ENCODE peak calls at places on chromosomes 6 and 20, in ten cellular contexts. A is hypothalamus, K is anterior cingulate cortex, H is left cardiac atrium, P is posterior cingulate gyrus, L is fibroblast of lung, U is HFFc6, C is T-helper 1 cell, E is hepatic stellate cell, R is brain pericyte. G is an unnamed sample.

GRCh38 chr6:2823104-2823850 is 18.4 kb downstream of the SERPINB1 start:
- DNase-seq in A (no peak), K (no peak), H (no peak), P (no peak), L (peak), U (no peak), C (no peak), E (no peak), R (no peak), G (no peak)

GRCh38 chr6:3455490-3456394 is 1.1 kb downstream of the SLC22A23 start:
- DNase-seq in A (no peak), K (peak), H (peak), P (peak), L (no peak), U (no peak), C (peak), E (peak), R (no peak), G (no peak)

GRCh38 chr6:143027058-143027457 is 33.6 kb upstream of the AIG1 start:
- DNase-seq in A (no peak), K (peak), H (peak), P (no peak), L (peak), U (peak), C (peak), E (no peak), R (no peak), G (no peak)

GRCh38 chr20:5774438-5774837 is 24.2 kb downstream of the SHLD1 start:
- DNase-seq in A (no peak), K (no peak), H (no peak), P (no peak), L (no peak), U (no peak), C (no peak), E (no peak), R (no peak), G (no peak)

GRCh38 chr6:47671777-47672176 is 26.6 kb upstream of the ADGRF4 start:
- DNase-seq in A (no peak), K (no peak), H (no peak), P (no peak), L (no peak), U (no peak), C (no peak), E (no peak), R (no peak), G (no peak)

GRCh38 chr6:32192608-32193039 is at the start of gene GPSM3:
- DNase-seq in A (no peak), K (no peak), H (peak), P (no peak), L (peak), U (no peak), C (peak), E (no peak), R (no peak), G (no peak)

GRCh38 chr6:111603648-111604047 is 2.0 kb downstream of the TRAF3IP2 start:
- DNase-seq in A (no peak), K (no peak), H (no peak), P (no peak), L (no peak), U (peak), C (no peak), E (no peak), R (no peak), G (no peak)

GRCh38 chr20:51757226-51757625 is 11.0 kb downstream of the ATP9A start:
- DNase-seq in A (no peak), K (no peak), H (no peak), P (no peak), L (no peak), U (no peak), C (no peak), E (no peak), R (no peak), G (no peak)

GRCh38 chr6:67952948-67953347 is 682.1 kb upstream of the ADGRB3 start:
- DNase-seq in A (no peak), K (no peak), H (no peak), P (no peak), L (no peak), U (no peak), C (no peak), E (no peak), R (no peak), G (no peak)

GRCh38 chr6:112282217-112282616 is 27.9 kb upstream of the LAMA4 start:
- DNase-seq in A (peak), K (peak), H (peak), P (peak), L (peak), U (peak), C (no peak), E (peak), R (peak), G (peak)

GRCh38 chr20:1809121-1809520 is 86.1 kb upstream of the SIRPA start:
- DNase-seq in A (no peak), K (no peak), H (no peak), P (no peak), L (peak), U (peak), C (no peak), E (peak), R (no peak), G (no peak)

GRCh38 chr6:51856508-51856907 is 230.9 kb downstream of the PKHD1 start:
- DNase-seq in A (no peak), K (no peak), H (no peak), P (no peak), L (no peak), U (no peak), C (no peak), E (no peak), R (no peak), G (no peak)

GRCh38 chr6:68975064-68975463 is 340.0 kb downstream of the ADGRB3 start:
- DNase-seq in A (peak), K (peak), H (no peak), P (peak), L (peak), U (no peak), C (no peak), E (no peak), R (no peak), G (peak)

GRCh38 chr20:2167122-2167521 is 65.5 kb downstream of the STK35 start:
- DNase-seq in A (no peak), K (no peak), H (no peak), P (no peak), L (no peak), U (no peak), C (no peak), E (no peak), R (no peak), G (no peak)

GRCh38 chr6:14897836-14898235 is 348.0 kb upstream of the JARID2 start:
- DNase-seq in A (no peak), K (no peak), H (no peak), P (no peak), L (no peak), U (no peak), C (no peak), E (no peak), R (no peak), G (no peak)

GRCh38 chr6:105204768-105205167 is 25.0 kb upstream of the POPDC3 start:
- DNase-seq in A (no peak), K (no peak), H (no peak), P (no peak), L (no peak), U (no peak), C (no peak), E (no peak), R (no peak), G (no peak)

GRCh38 chr6:21396313-21396712 is 197.2 kb upstream of the SOX4 start:
- DNase-seq in A (no peak), K (no peak), H (no peak), P (no peak), L (peak), U (peak), C (no peak), E (peak), R (no peak), G (no peak)

GRCh38 chr6:137316626-137317025 is 97.4 kb upstream of the IFNGR1 start:
- DNase-seq in A (no peak), K (no peak), H (no peak), P (no peak), L (peak), U (no peak), C (no peak), E (no peak), R (no peak), G (no peak)

GRCh38 chr6:33251390-33252012 is 20.2 kb downstream of the VPS52 start:
- DNase-seq in A (no peak), K (no peak), H (no peak), P (no peak), L (no peak), U (peak), C (no peak), E (no peak), R (no peak), G (no peak)

GRCh38 chr6:38155144-38155543 is 335.6 kb downstream of the ZFAND3 start:
- DNase-seq in A (no peak), K (no peak), H (peak), P (no peak), L (peak), U (no peak), C (no peak), E (peak), R (peak), G (no peak)

GRCh38 chr6:53811082-53811481 is 16.3 kb downstream of the LRRC1 start:
- DNase-seq in A (no peak), K (no peak), H (no peak), P (no peak), L (no peak), U (no peak), C (no peak), E (no peak), R (no peak), G (no peak)

GRCh38 chr6:30898750-30899360 is 9.2 kb upstream of the GTF2H4 start:
- DNase-seq in A (no peak), K (no peak), H (no peak), P (no peak), L (no peak), U (no peak), C (no peak), E (no peak), R (no peak), G (no peak)

GRCh38 chr20:32978009-32978335 is 26.3 kb downstream of the SUN5 start:
- DNase-seq in A (no peak), K (no peak), H (no peak), P (no peak), L (no peak), U (no peak), C (no peak), E (no peak), R (no peak), G (no peak)

GRCh38 chr6:48990746-48991145 is 472.3 kb downstream of the MMUT start:
- DNase-seq in A (no peak), K (no peak), H (no peak), P (no peak), L (no peak), U (no peak), C (no peak), E (no peak), R (no peak), G (no peak)

GRCh38 chr20:2116170-2116940 is 14.7 kb downstream of the STK35 start:
- DNase-seq in A (no peak), K (no peak), H (no peak), P (no peak), L (no peak), U (no peak), C (no peak), E (no peak), R (no peak), G (no peak)

GRCh38 chr6:65776332-65776731 is 69.3 kb upstream of the EYS start:
- DNase-seq in A (no peak), K (no peak), H (no peak), P (no peak), L (peak), U (no peak), C (no peak), E (no peak), R (no peak), G (no peak)

GRCh38 chr6:168865-169455 is 123.3 kb upstream of the DUSP22 start:
- DNase-seq in A (no peak), K (no peak), H (no peak), P (no peak), L (peak), U (peak), C (no peak), E (peak), R (no peak), G (no peak)

GRCh38 chr20:50335866-50336265 is 145.2 kb downstream of the CEBPB start:
- DNase-seq in A (no peak), K (no peak), H (no peak), P (no peak), L (no peak), U (no peak), C (no peak), E (no peak), R (no peak), G (no peak)

GRCh38 chr6:134835998-134836397 is 113.9 kb downstream of the ALDH8A1 start:
- DNase-seq in A (no peak), K (no peak), H (no peak), P (no peak), L (no peak), U (no peak), C (no peak), E (no peak), R (no peak), G (no peak)

GRCh38 chr6:161091151-161091550 is 99.6 kb downstream of the MAP3K4 start:
- DNase-seq in A (no peak), K (no peak), H (no peak), P (no peak), L (no peak), U (no peak), C (no peak), E (no peak), R (no peak), G (no peak)

GRCh38 chr6:108585921-108586320 is 25.2 kb downstream of the FOXO3 start:
- DNase-seq in A (no peak), K (no peak), H (no peak), P (no peak), L (no peak), U (no peak), C (no peak), E (no peak), R (no peak), G (no peak)

GRCh38 chr20:2757969-2758368 is 42.5 kb downstream of the CPXM1 start:
- DNase-seq in A (no peak), K (no peak), H (no peak), P (no peak), L (no peak), U (no peak), C (no peak), E (no peak), R (no peak), G (no peak)

GRCh38 chr20:51221791-51222408 is 199.0 kb upstream of the KCNG1 start:
- DNase-seq in A (no peak), K (no peak), H (no peak), P (no peak), L (peak), U (no peak), C (no peak), E (peak), R (no peak), G (no peak)

GRCh38 chr20:36574278-36575065 is 1.1 kb downstream of the TGIF2 start:
- DNase-seq in A (no peak), K (no peak), H (peak), P (no peak), L (peak), U (no peak), C (peak), E (peak), R (no peak), G (no peak)

GRCh38 chr6:158018851-158019361 is 37.2 kb downstream of the SYNJ2 start:
- DNase-seq in A (no peak), K (no peak), H (peak), P (no peak), L (peak), U (no peak), C (no peak), E (peak), R (no peak), G (no peak)

GRCh38 chr6:110509617-110510231 is 33.3 kb upstream of the SLC22A16 start:
- DNase-seq in A (no peak), K (no peak), H (no peak), P (no peak), L (peak), U (peak), C (no peak), E (peak), R (no peak), G (no peak)

GRCh38 chr6:141017941-141018340 is 1114.8 kb upstream of the GJE1 start:
- DNase-seq in A (no peak), K (no peak), H (no peak), P (no peak), L (no peak), U (no peak), C (no peak), E (no peak), R (no peak), G (no peak)

GRCh38 chr6:42030585-42031506 is 19.5 kb upstream of the TAF8 start:
- DNase-seq in A (no peak), K (no peak), H (peak), P (no peak), L (peak), U (no peak), C (no peak), E (no peak), R (no peak), G (no peak)

G was measured in dorsolateral prefrontal cortex.